ENCODE peak calls at places on chromosome 13, in five cellular contexts. W, V, Y, H and I are unnamed samples. For H3K4me1, the result is how much of the 10 kb centered on the place peaks cover.

GRCh38 chr13:42699922-42700321 is 81.5 kb upstream of the FAM216B start:
- ATAC-seq in W (no peak), V (no peak), Y (no peak), H (no peak), I (no peak)

GRCh38 chr13:111387026-111387871 is 66.8 kb downstream of the TEX29 start:
- ATAC-seq in W (no peak), V (no peak), Y (no peak), H (peak), I (no peak)

GRCh38 chr13:96475103-96475502 is 385.2 kb downstream of the HS6ST3 start:
- ATAC-seq in W (no peak), V (no peak), Y (no peak), H (no peak), I (no peak)

GRCh38 chr13:30107536-30108136 is 199.7 kb downstream of the KATNAL1 start:
- ATAC-seq in W (peak), V (no peak), Y (peak), H (no peak), I (peak)

GRCh38 chr13:81771948-81772347 is 1431.0 kb upstream of the SPRY2 start:
- ATAC-seq in W (no peak), V (no peak), Y (no peak), H (no peak), I (no peak)

GRCh38 chr13:98443329-98443728 is 133.6 kb downstream of the STK24 start:
- ATAC-seq in W (peak), V (no peak), Y (no peak), H (no peak), I (no peak)

GRCh38 chr13:109758937-109759480 is 27.4 kb downstream of the IRS2 start:
- ATAC-seq in W (peak), V (no peak), Y (no peak), H (no peak), I (no peak)

GRCh38 chr13:66644855-66645460 is 585.2 kb downstream of the PCDH9 start:
- ATAC-seq in W (no peak), V (no peak), Y (no peak), H (no peak), I (no peak)

GRCh38 chr13:27634231-27634630 is 12.5 kb downstream of the POLR1D start:
- ATAC-seq in W (no peak), V (no peak), Y (no peak), H (no peak), I (no peak)

GRCh38 chr13:19159181-19159580 is 22.4 kb downstream of the TUBA3C start:
- ATAC-seq in W (no peak), V (no peak), Y (no peak), H (no peak), I (no peak)

GRCh38 chr13:73778242-73778864 is 355.9 kb downstream of the KLF12 start:
- ATAC-seq in W (no peak), V (no peak), Y (no peak), H (peak), I (no peak)

GRCh38 chr13:98299954-98300350 is 122.9 kb upstream of the RNF113B start:
- ATAC-seq in W (no peak), V (no peak), Y (peak), H (no peak), I (no peak)

GRCh38 chr13:30892966-30893365 is 13.1 kb upstream of the MEDAG start:
- ATAC-seq in W (peak), V (peak), Y (peak), H (peak), I (peak)

GRCh38 chr13:109680288-109680687 is 106.1 kb downstream of the IRS2 start:
- ATAC-seq in W (no peak), V (no peak), Y (no peak), H (no peak), I (no peak)

GRCh38 chr13:35978607-35979316 is 152.4 kb downstream of the DCLK1 start:
- ATAC-seq in W (peak), V (peak), Y (peak), H (peak), I (peak)

GRCh38 chr13:83881917-83882625 is at the start of gene SLITRK1:
- ATAC-seq in W (peak), V (peak), Y (peak), H (no peak), I (no peak)

GRCh38 chr13:33119886-33120543 is 103.8 kb downstream of the KL start:
- ATAC-seq in W (peak), V (no peak), Y (no peak), H (no peak), I (no peak)

GRCh38 chr13:80101040-80101439 is 239.9 kb downstream of the SPRY2 start:
- ATAC-seq in W (no peak), V (no peak), Y (no peak), H (no peak), I (no peak)

GRCh38 chr13:73929287-73929932 is 204.8 kb downstream of the KLF12 start:
- ATAC-seq in W (no peak), V (no peak), Y (no peak), H (no peak), I (no peak)

GRCh38 chr13:93473441-93474270 is 247.0 kb downstream of the GPC6 start:
- ATAC-seq in W (no peak), V (no peak), Y (peak), H (no peak), I (no peak)

GRCh38 chr13:58024103-58024502 is 392.6 kb downstream of the PCDH17 start:
- ATAC-seq in W (no peak), V (no peak), Y (no peak), H (no peak), I (no peak)

GRCh38 chr13:106570354-106570822 is 2.5 kb upstream of the ARGLU1 start:
- ATAC-seq in W (peak), V (no peak), Y (peak), H (no peak), I (peak)

GRCh38 chr13:110565296-110565695 is 3.8 kb upstream of the RAB20 start:
- ATAC-seq in W (no peak), V (no peak), Y (no peak), H (no peak), I (no peak)

GRCh38 chr13:48214519-48215121 is 18.4 kb upstream of the ITM2B start:
- ATAC-seq in W (no peak), V (no peak), Y (no peak), H (no peak), I (no peak)

GRCh38 chr13:105030851-105031250 is 1504.6 kb downstream of the EFNB2 start:
- ATAC-seq in W (no peak), V (no peak), Y (no peak), H (no peak), I (no peak)
- TF ChIP-seq EP300 in W (no peak), V (no peak), Y (no peak), H (no peak), I (no peak)

GRCh38 chr13:112999414-113000177 is 30.6 kb downstream of the MCF2L start:
- ATAC-seq in W (no peak), V (no peak), Y (no peak), H (no peak), I (no peak)

GRCh38 chr13:113002206-113002821 is 33.3 kb downstream of the MCF2L start:
- ATAC-seq in W (peak), V (no peak), Y (peak), H (peak), I (no peak)

GRCh38 chr13:112998506-112999280 is 29.7 kb downstream of the MCF2L start:
- ATAC-seq in W (no peak), V (no peak), Y (no peak), H (no peak), I (no peak)

GRCh38 chr13:113001251-113002140 is 32.5 kb downstream of the MCF2L start:
- ATAC-seq in W (peak), V (no peak), Y (peak), H (peak), I (no peak)

DNA sequence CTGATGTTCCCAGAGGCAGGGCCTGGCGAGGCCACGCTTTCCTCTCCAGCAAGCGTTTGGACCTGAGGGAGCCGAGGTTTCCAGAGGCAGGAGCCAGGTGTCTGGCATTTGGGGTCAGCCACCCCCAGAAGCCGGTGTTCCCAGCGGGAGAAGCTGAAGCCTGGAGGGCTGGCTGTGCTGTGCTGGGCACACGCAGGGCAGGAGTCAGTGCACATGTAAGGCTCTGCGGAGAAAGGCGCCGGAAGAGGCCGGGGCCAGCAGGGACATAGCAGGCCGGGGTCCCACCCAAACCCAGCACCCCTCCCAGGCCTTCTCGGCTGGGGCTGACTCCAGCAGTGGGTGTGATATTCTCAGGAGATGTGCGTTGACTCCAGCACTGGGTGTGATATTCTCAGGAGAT is 31.6 kb downstream of the MCF2L start:
- ATAC-seq in W (no peak), V (no peak), Y (no peak), H (no peak), I (no peak)
- H3K4me1 ChIP-seq in W (under half), V (under half), Y (under half), H (half or more), I (under half)

GRCh38 chr13:89568276-89568675 is 1779.2 kb upstream of the MIR17HG start:
- ATAC-seq in W (no peak), V (no peak), Y (no peak), H (no peak), I (no peak)
- TF ChIP-seq CTCF in W (no peak), V (no peak), Y (no peak), H (no peak), I (no peak)

GRCh38 chr13:21069561-21070004 is 8.2 kb upstream of the LATS2 start:
- ATAC-seq in W (peak), V (no peak), Y (peak), H (peak), I (peak)
- TF ChIP-seq EP300 in W (peak), V (no peak), Y (no peak), H (peak), I (no peak)

GRCh38 chr13:40758811-40759210 is 12.2 kb downstream of the MRPS31 start:
- ATAC-seq in W (no peak), V (no peak), Y (no peak), H (no peak), I (no peak)
- H3K4me1 ChIP-seq in W (under half), V (under half), Y (under half), H (under half), I (under half)